ENCODE peak calls at places on chromosomes 1 and 21, in six cellular contexts. I, C, M, F, N and J are unnamed samples.

GRCh38 chr1:16180291-16180824 is 24.5 kb upstream of the EPHA2 start:
- DNase-seq in I (no peak), C (peak; percentile 25), M (no peak), F (no peak), N (no peak), J (no peak)

GRCh38 chr1:5836776-5837440 is 155.3 kb downstream of the NPHP4 start:
- DNase-seq in I (no peak), C (no peak), M (peak; percentile 30), F (no peak), N (no peak), J (no peak)

GRCh38 chr1:173015629-173016028 is 35.1 kb downstream of the TNFSF18 start:
- DNase-seq in I (no peak), C (no peak), M (no peak), F (no peak), N (no peak), J (no peak)

GRCh38 chr1:245621589-245621988 is 466.8 kb downstream of the KIF26B start:
- DNase-seq in I (no peak), C (no peak), M (no peak), F (no peak), N (no peak), J (no peak)

GRCh38 chr1:155250246-155250632 is 5.0 kb downstream of the ENTREP3 start:
- DNase-seq in I (no peak), C (no peak), M (no peak), F (no peak), N (no peak), J (no peak)

GRCh38 chr1:232084584-232085223 is 458.1 kb downstream of the DISC1 start:
- DNase-seq in I (no peak), C (peak; percentile 62), M (no peak), F (no peak), N (no peak), J (no peak)

GRCh38 chr1:10776206-10776905 is 20.1 kb downstream of the CASZ1 start:
- DNase-seq in I (no peak), C (no peak), M (no peak), F (no peak), N (no peak), J (no peak)

GRCh38 chr1:77271851-77272250 is 10.0 kb upstream of the AK5 start:
- DNase-seq in I (no peak), C (no peak), M (no peak), F (no peak), N (no peak), J (no peak)

GRCh38 chr1:15760520-15761211 is 2.1 kb downstream of the FBLIM1 start:
- DNase-seq in I (peak; percentile 58), C (peak; percentile 56), M (no peak), F (peak; percentile 75), N (peak; percentile 48), J (no peak)

GRCh38 chr1:16165548-16165947 is 9.7 kb upstream of the EPHA2 start:
- DNase-seq in I (no peak), C (no peak), M (no peak), F (no peak), N (no peak), J (no peak)

GRCh38 chr1:210711825-210712224 is 383.1 kb downstream of the HHAT start:
- DNase-seq in I (no peak), C (no peak), M (no peak), F (no peak), N (no peak), J (no peak)

GRCh38 chr1:119569095-119569494 is 62.1 kb downstream of the HSD3B1 start:
- DNase-seq in I (no peak), C (no peak), M (no peak), F (no peak), N (no peak), J (no peak)

GRCh38 chr1:146007048-146007784 is 10.8 kb upstream of the TXNIP start:
- DNase-seq in I (peak; percentile 21), C (peak; percentile 89), M (no peak), F (peak; percentile 60), N (peak; percentile 76), J (no peak)

GRCh38 chr21:16891821-16892220 is 621.0 kb upstream of the CXADR start:
- DNase-seq in I (no peak), C (no peak), M (no peak), F (no peak), N (no peak), J (no peak)

GRCh38 chr1:227364657-227365056 is 46.4 kb upstream of the CDC42BPA start:
- DNase-seq in I (no peak), C (no peak), M (no peak), F (no peak), N (no peak), J (no peak)

GRCh38 chr1:24418898-24419628 is 3.5 kb downstream of the NIPAL3 start:
- DNase-seq in I (no peak), C (no peak), M (peak; percentile 66), F (no peak), N (no peak), J (no peak)

GRCh38 chr21:22223385-22223784 is 1225.2 kb downstream of the NCAM2 start:
- DNase-seq in I (no peak), C (no peak), M (no peak), F (no peak), N (no peak), J (no peak)

GRCh38 chr1:150192012-150192411 is 42.3 kb downstream of the PLEKHO1 start:
- DNase-seq in I (no peak), C (peak; percentile 27), M (no peak), F (no peak), N (no peak), J (no peak)

GRCh38 chr1:9466780-9467755 is 72.2 kb upstream of the SLC25A33 start:
- DNase-seq in I (peak; percentile 36), C (peak; percentile 50), M (peak; percentile 50), F (peak; percentile 41), N (no peak), J (peak; percentile 84)

GRCh38 chr1:39359028-39359570 is 132.3 kb upstream of the BMP8A start:
- DNase-seq in I (no peak), C (no peak), M (no peak), F (peak; percentile 28), N (no peak), J (no peak)

GRCh38 chr1:32716312-32717126 is 13.9 kb upstream of the SYNC start:
- DNase-seq in I (no peak), C (peak; percentile 98), M (peak; percentile 87), F (peak; percentile 59), N (peak; percentile 48), J (peak; percentile 85)

GRCh38 chr1:166489670-166490436 is 323.1 kb upstream of the FAM78B start:
- DNase-seq in I (no peak), C (no peak), M (no peak), F (no peak), N (no peak), J (peak; percentile 55)

GRCh38 chr1:23585321-23586022 is 26.2 kb upstream of the ID3 start:
- DNase-seq in I (no peak), C (peak; percentile 62), M (no peak), F (no peak), N (no peak), J (peak; percentile 76)

GRCh38 chr1:1356166-1356795 is 2.1 kb downstream of the MXRA8 start:
- DNase-seq in I (no peak), C (no peak), M (no peak), F (no peak), N (no peak), J (no peak)

GRCh38 chr21:29501451-29501850 is 202.7 kb downstream of the BACH1 start:
- DNase-seq in I (no peak), C (no peak), M (no peak), F (no peak), N (no peak), J (no peak)

GRCh38 chr1:67793562-67793961 is 39.7 kb downstream of the GNG12 start:
- DNase-seq in I (no peak), C (no peak), M (no peak), F (no peak), N (no peak), J (no peak)

GRCh38 chr1:23217421-23218115 is at the start of gene HTR1D:
- DNase-seq in I (no peak), C (peak; percentile 42), M (peak; percentile 85), F (no peak), N (no peak), J (no peak)

GRCh38 chr1:86594284-86594683 is 47.4 kb downstream of the CLCA4 start:
- DNase-seq in I (no peak), C (no peak), M (no peak), F (no peak), N (no peak), J (no peak)

GRCh38 chr1:192958871-192959270 is 100.3 kb downstream of the UCHL5 start:
- DNase-seq in I (no peak), C (no peak), M (no peak), F (no peak), N (no peak), J (no peak)

GRCh38 chr1:201661823-201662213 is 122.9 kb downstream of the NAV1 start:
- DNase-seq in I (no peak), C (no peak), M (no peak), F (no peak), N (no peak), J (no peak)
- TF ChIP-seq CTCF in I (no peak), C (no peak), M (no peak), F (no peak), N (no peak), J (no peak)

DNA sequence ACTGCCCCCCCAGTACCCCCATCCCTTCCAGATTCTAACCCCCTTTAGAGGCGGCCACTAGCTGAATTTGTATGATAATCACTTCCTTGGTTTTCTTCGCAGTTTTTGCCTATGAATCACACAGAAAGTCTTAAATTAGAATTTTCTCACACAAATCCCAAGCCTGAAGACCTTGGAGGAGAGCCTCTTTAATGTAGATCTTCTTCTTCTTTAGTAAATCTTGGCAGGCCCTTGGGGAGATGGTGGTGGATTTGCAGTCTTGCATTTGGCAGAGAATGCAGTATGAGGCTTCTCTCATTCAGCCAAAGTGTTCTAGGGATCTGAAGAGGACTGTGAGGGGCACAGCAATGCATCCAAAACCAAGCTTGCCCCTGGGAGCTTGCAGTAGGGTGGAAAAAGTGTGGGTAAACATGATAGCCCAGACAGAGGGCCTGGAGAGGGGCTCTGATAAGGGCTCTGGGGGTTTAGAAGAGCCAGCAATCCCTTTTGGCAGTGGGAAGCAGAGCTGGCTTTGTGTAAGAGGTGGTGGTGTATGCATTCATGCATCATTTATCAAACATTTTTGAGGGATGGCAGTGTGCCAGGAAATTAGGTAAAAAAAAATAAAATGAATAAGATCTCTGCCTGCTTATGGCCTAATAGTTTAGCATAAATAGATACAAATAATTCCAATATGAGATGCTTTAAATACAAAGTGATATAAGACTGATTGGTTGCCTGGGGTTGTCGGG is 7.7 kb upstream of the CDC42 start:
- DNase-seq in I (no peak), C (no peak), M (no peak), F (no peak), N (no peak), J (no peak)
- H3K4me1 ChIP-seq in I (no peaks in the 10 kb centered on the region), C (peaks cover 11% of the 10 kb centered on the region), M (peaks cover 7% of the 10 kb centered on the region), F (no peaks in the 10 kb centered on the region), N (peaks cover 2% of the 10 kb centered on the region), J (peaks cover 66% of the 10 kb centered on the region)

GRCh38 chr1:116971965-116972675 is 29.4 kb upstream of the CD101 start:
- DNase-seq in I (no peak), C (no peak), M (no peak), F (no peak), N (no peak), J (no peak)
- H3K27ac ChIP-seq in I (peak overlapping the region; percentile 26), C (no peak overlapping the region), M (no peak overlapping the region), F (no peak overlapping the region), N (peak overlapping the region; percentile 41), J (no peak overlapping the region)

DNA sequence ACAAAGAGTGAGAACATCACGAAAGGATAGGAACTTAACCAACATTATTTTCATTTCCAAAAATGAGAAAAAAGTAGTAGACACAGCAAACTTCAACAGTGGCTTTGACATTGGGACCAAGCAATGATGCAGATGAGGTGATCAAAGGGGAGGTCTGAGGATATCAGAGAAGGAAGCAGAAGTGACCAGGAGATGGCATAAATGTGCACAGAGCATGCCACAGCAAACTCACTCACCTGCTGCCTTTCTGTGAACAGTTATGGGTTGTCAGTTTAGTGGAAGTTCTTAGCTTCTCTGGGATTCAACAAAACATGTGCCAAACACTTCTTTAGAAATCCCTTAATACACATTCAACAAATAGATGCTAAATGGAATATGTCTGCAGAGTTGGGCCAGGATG is 290.1 kb downstream of the PLPP3 start:
- DNase-seq in I (no peak), C (no peak), M (no peak), F (no peak), N (no peak), J (no peak)
- TF ChIP-seq CTCF in I (no peak), C (no peak), M (no peak), F (no peak), N (no peak), J (no peak)